ENCODE peak calls at places on chromosome 6, in eight cellular contexts. C is prostate gland, W is astrocyte of the spinal cord, T is AG04450, D is cardiac muscle cell, G is osteocyte, M is coronary artery, H is fibroblast of mammary gland. I is an unnamed sample.

GRCh38 chr6:6969761-6970223 is 138.0 kb upstream of the RREB1 start:
- DNase-seq in M (no peak), H (no peak), C (peak; percentile 5), W (no peak), T (no peak), G (no peak), D (no peak), I (no peak)

GRCh38 chr6:56909115-56909907 is 45.6 kb upstream of the BEND6 start:
- DNase-seq in W (no peak), G (no peak), T (no peak), H (peak; percentile 39), D (no peak), C (no peak), M (no peak), I (no peak)

GRCh38 chr6:152378154-152378553 is 259.0 kb downstream of the SYNE1 start:
- DNase-seq in W (peak; percentile 19), H (peak; percentile 52), D (no peak), M (no peak), C (no peak), T (no peak), G (no peak), I (no peak)

GRCh38 chr6:32968770-32969684 is 633 bp downstream of the BRD2 start:
- DNase-seq in D (peak; percentile 80), C (peak; percentile 70), W (peak; percentile 88), H (peak; percentile 83), M (peak; percentile 94), T (peak; percentile 59), G (peak; percentile 87), I (peak; percentile 60)

GRCh38 chr6:129709451-129709908 is 497 bp downstream of the ARHGAP18 start:
- DNase-seq in H (peak; percentile 55), C (no peak), G (no peak), M (no peak), T (peak; percentile 26), W (peak; percentile 58), D (peak; percentile 7), I (peak; percentile 62)

GRCh38 chr6:120378582-120379220 is 955.6 kb downstream of the TBC1D32 start:
- DNase-seq in G (no peak), W (peak; percentile 56), C (no peak), T (no peak), M (no peak), D (peak; percentile 73), H (peak; percentile 69), I (peak; percentile 20)

GRCh38 chr6:38632490-38632889 is 7.2 kb downstream of the BTBD9 start:
- DNase-seq in C (no peak), T (no peak), D (no peak), W (no peak), G (no peak), M (no peak), H (no peak), I (no peak)

GRCh38 chr6:170049641-170050491 is 241.0 kb downstream of the DLL1 start:
- DNase-seq in W (peak; percentile 1), C (peak; percentile 48), H (peak; percentile 84), G (peak; percentile 76), M (peak; percentile 87), T (peak; percentile 15), D (no peak), I (peak; percentile 2)

GRCh38 chr6:16809753-16810358 is 48.6 kb upstream of the ATXN1 start:
- DNase-seq in T (no peak), W (no peak), D (no peak), C (no peak), M (no peak), H (no peak), G (no peak), I (no peak)

GRCh38 chr6:25927721-25928359 is 2.7 kb downstream of the SLC17A2 start:
- DNase-seq in G (no peak), C (no peak), M (no peak), D (no peak), W (peak; percentile 1), H (peak; percentile 73), T (no peak), I (peak; percentile 1)

GRCh38 chr6:143224516-143224915 is 163.8 kb downstream of the AIG1 start:
- DNase-seq in H (peak; percentile 31), T (no peak), D (no peak), M (no peak), W (no peak), G (no peak), C (no peak), I (no peak)

GRCh38 chr6:108728826-108729225 is 119.4 kb upstream of the ARMC2 start:
- DNase-seq in W (no peak), G (no peak), D (no peak), M (peak; percentile 46), H (no peak), T (no peak), C (no peak), I (no peak)

GRCh38 chr6:142943746-142944125 is 1.2 kb downstream of the HIVEP2 start:
- DNase-seq in C (peak; percentile 7), W (peak; percentile 47), H (peak; percentile 50), M (peak; percentile 76), T (no peak), D (no peak), G (no peak), I (no peak)

GRCh38 chr6:132392792-132393191 is 8.5 kb downstream of the MOXD1 start:
- DNase-seq in T (no peak), C (no peak), D (no peak), W (no peak), G (no peak), H (no peak), M (no peak), I (no peak)
- TF ChIP-seq CTCF in T (peak; percentile 15), C (no peak), D (peak; percentile 25), W (no peak), G (no peak), H (peak; percentile 18), M (no peak), I (peak; percentile 27)

DNA sequence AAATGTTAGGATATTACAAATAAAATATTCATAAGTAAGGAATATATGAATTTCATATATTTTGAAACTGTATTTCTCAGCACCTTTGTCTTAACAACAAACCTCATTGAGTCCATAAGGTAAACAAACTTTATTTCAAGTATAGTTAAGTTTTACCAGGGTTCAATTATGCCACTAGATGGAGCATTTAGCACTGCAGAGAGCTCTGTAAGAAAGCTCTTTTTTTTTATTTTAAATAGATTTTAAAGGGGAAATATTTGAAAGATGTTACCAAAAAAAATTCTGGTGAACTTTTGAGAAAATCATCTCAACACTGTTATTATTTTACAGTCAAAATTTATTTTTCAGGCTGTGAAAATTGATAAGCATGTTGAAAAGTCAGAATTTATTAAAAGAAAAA is 955.2 kb upstream of the EYS start:
- DNase-seq in G (no peak), T (no peak), C (no peak), M (no peak), D (peak; percentile 26), H (peak; percentile 20), W (peak; percentile 63), I (peak; percentile 26)
- TF ChIP-seq CTCF in G (peak; percentile 73), T (peak; percentile 61), C (no peak), M (no peak), D (peak; percentile 63), H (peak; percentile 36), W (peak; percentile 63), I (peak; percentile 55)

GRCh38 chr6:68968301-68968649 is 333.2 kb downstream of the ADGRB3 start:
- DNase-seq in C (no peak), M (no peak), W (no peak), T (no peak), H (no peak), D (no peak), G (no peak), I (no peak)
- TF ChIP-seq CTCF in C (no peak), M (no peak), W (no peak), T (no peak), H (no peak), D (no peak), G (no peak), I (no peak)

GRCh38 chr6:116168148-116168547 is 42.2 kb upstream of the COL10A1 start:
- DNase-seq in H (no peak), D (no peak), W (no peak), M (no peak), C (no peak), T (no peak), G (no peak), I (no peak)
- TF ChIP-seq CTCF in H (no peak), D (no peak), W (no peak), M (no peak), C (no peak), T (no peak), G (no peak), I (no peak)

DNA sequence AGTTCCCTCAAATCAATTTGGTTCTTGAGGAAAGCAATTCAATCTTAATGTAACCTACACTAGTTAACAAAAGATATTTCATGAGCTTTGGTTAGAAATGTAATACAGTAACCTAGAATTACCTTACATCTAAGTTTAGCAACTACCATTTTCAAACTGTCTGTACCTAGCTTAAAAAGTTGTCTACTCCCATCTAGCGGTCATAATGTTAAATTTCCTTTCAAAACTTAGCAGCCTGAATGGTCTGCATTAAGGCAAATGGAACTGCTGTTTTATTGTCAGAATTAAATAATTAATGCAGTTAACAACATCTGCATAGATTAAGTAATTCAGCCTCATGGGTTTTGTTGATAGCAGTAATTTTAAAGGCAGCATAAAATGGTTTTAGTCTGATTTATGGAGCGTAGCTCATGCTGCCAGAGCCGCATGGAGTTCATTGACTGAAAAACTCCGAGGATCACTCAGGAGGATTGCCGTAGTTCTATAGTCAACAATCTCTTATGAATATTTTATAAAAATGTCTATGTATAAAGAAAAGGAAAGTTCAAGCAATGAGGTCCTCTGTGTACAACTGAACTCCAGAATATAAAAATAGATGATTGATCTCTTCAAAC is 485.4 kb upstream of the MANEA start:
- DNase-seq in H (peak; percentile 63), D (peak; percentile 60), G (no peak), M (no peak), C (no peak), W (peak; percentile 83), T (peak; percentile 16), I (peak; percentile 66)
- TF ChIP-seq CTCF in H (peak; percentile 55), D (peak; percentile 55), G (peak; percentile 71), M (peak; percentile 25), C (no peak), W (peak; percentile 49), T (peak; percentile 69), I (peak; percentile 46)

DNA sequence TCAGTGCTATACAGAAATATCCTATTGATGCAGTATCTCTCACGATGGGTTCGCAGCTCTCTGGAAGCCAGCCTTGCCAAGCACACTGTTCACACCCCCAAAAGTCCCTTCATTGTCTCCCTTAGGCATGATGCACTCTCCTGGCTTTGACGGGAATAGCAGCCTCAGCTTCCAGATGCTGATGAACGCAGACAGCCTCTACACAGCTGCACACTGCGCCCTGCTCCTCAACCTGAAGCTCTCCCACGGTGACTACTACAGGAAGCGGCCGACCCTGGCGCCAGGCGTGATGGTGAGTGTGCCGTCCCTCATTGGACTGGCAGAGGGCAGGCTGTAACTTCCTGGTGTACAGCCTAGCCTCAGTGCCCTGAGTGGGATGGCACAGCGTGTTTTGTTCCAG is 60.0 kb upstream of the PBOV1 start:
- DNase-seq in M (no peak), G (peak; percentile 80), D (peak; percentile 39), H (peak; percentile 48), T (no peak), C (peak; percentile 35), W (peak; percentile 43), I (no peak)
- TF ChIP-seq CTCF in M (no peak), G (no peak), D (peak; percentile 50), H (peak; percentile 48), T (peak; percentile 31), C (no peak), W (peak; percentile 65), I (peak; percentile 65)

GRCh38 chr6:89369009-89369408 is 16.5 kb upstream of the UBE2J1 start:
- DNase-seq in H (peak; percentile 60), W (peak; percentile 37), T (peak; percentile 13), M (no peak), D (peak; percentile 45), G (no peak), C (peak; percentile 74), I (no peak)
- TF ChIP-seq CTCF in H (peak; percentile 53), W (peak; percentile 56), T (peak; percentile 53), M (peak; percentile 40), D (peak; percentile 53), G (peak; percentile 55), C (no peak), I (peak; percentile 63)

GRCh38 chr6:40205004-40205403 is 270.7 kb upstream of the MOCS1 start:
- DNase-seq in H (no peak), D (no peak), G (no peak), M (no peak), C (no peak), W (no peak), T (no peak), I (no peak)
- TF ChIP-seq CTCF in H (no peak), D (no peak), G (no peak), M (no peak), C (no peak), W (no peak), T (no peak), I (no peak)

I was measured in astrocyte of the cerebellum.